ENCODE peak calls at places on chromosome 1, in five cellular contexts. One of them, this sample, is unnamed.

GRCh38 chr1:235500971-235501540 is 3.2 kb downstream of the B3GALNT2 start:
- DNase-seq in heart left ventricle: no peak
- DNase-seq in stimulated activated CD4-positive, alpha-beta T cell treated with anti-CD3 and anti-CD28 coated beads, Interleukin-12 subunit alpha, Interleukin-12 subunit beta, amount 100 ng/mL, for 48 hours: no peak
- DNase-seq in EH: peak; percentile 38
- DNase-seq in T-helper 1 cell: no peak
- DNase-seq in this sample: no peak

GRCh38 chr1:180309338-180309737 is 79.3 kb downstream of the LHX4 start:
- DNase-seq in T-helper 1 cell: no peak
- DNase-seq in EH: peak; percentile 73
- DNase-seq in heart left ventricle: no peak
- DNase-seq in stimulated activated CD4-positive, alpha-beta T cell treated with anti-CD3 and anti-CD28 coated beads, Interleukin-12 subunit alpha, Interleukin-12 subunit beta, amount 100 ng/mL, for 48 hours: no peak
- DNase-seq in this sample: no peak

GRCh38 chr1:200147094-200147493 is 119.6 kb downstream of the NR5A2 start:
- DNase-seq in heart left ventricle: no peak
- DNase-seq in EH: no peak
- DNase-seq in T-helper 1 cell: no peak
- DNase-seq in stimulated activated CD4-positive, alpha-beta T cell treated with anti-CD3 and anti-CD28 coated beads, Interleukin-12 subunit alpha, Interleukin-12 subunit beta, amount 100 ng/mL, for 48 hours: no peak
- DNase-seq in this sample: no peak

GRCh38 chr1:185846672-185847440 is 112.7 kb downstream of the HMCN1 start:
- DNase-seq in stimulated activated CD4-positive, alpha-beta T cell treated with anti-CD3 and anti-CD28 coated beads, Interleukin-12 subunit alpha, Interleukin-12 subunit beta, amount 100 ng/mL, for 48 hours: no peak
- DNase-seq in T-helper 1 cell: no peak
- DNase-seq in heart left ventricle: no peak
- DNase-seq in EH: peak; percentile 65
- DNase-seq in this sample: no peak

GRCh38 chr1:150615346-150616201 is 13.8 kb downstream of the ENSA start:
- DNase-seq in stimulated activated CD4-positive, alpha-beta T cell treated with anti-CD3 and anti-CD28 coated beads, Interleukin-12 subunit alpha, Interleukin-12 subunit beta, amount 100 ng/mL, for 48 hours: no peak
- DNase-seq in heart left ventricle: no peak
- DNase-seq in EH: peak; percentile 39
- DNase-seq in T-helper 1 cell: no peak
- DNase-seq in this sample: no peak

GRCh38 chr1:114379987-114380386 is 131.0 kb downstream of the TRIM33 start:
- DNase-seq in stimulated activated CD4-positive, alpha-beta T cell treated with anti-CD3 and anti-CD28 coated beads, Interleukin-12 subunit alpha, Interleukin-12 subunit beta, amount 100 ng/mL, for 48 hours: no peak
- DNase-seq in EH: no peak
- DNase-seq in heart left ventricle: no peak
- DNase-seq in T-helper 1 cell: no peak
- DNase-seq in this sample: no peak

GRCh38 chr1:110259770-110260169 is 49.7 kb downstream of the KCNC4 start:
- DNase-seq in stimulated activated CD4-positive, alpha-beta T cell treated with anti-CD3 and anti-CD28 coated beads, Interleukin-12 subunit alpha, Interleukin-12 subunit beta, amount 100 ng/mL, for 48 hours: no peak
- DNase-seq in T-helper 1 cell: no peak
- DNase-seq in heart left ventricle: no peak
- DNase-seq in EH: no peak
- DNase-seq in this sample: no peak

GRCh38 chr1:15386128-15386824 is 23.4 kb upstream of the EFHD2 start:
- DNase-seq in heart left ventricle: no peak
- DNase-seq in stimulated activated CD4-positive, alpha-beta T cell treated with anti-CD3 and anti-CD28 coated beads, Interleukin-12 subunit alpha, Interleukin-12 subunit beta, amount 100 ng/mL, for 48 hours: no peak
- DNase-seq in EH: peak; percentile 15
- DNase-seq in T-helper 1 cell: no peak
- DNase-seq in this sample: no peak

GRCh38 chr1:200468264-200469001 is 58.6 kb upstream of the ZNF281 start:
- DNase-seq in heart left ventricle: no peak
- DNase-seq in stimulated activated CD4-positive, alpha-beta T cell treated with anti-CD3 and anti-CD28 coated beads, Interleukin-12 subunit alpha, Interleukin-12 subunit beta, amount 100 ng/mL, for 48 hours: no peak
- DNase-seq in EH: peak; percentile 27
- DNase-seq in T-helper 1 cell: no peak
- DNase-seq in this sample: no peak